ENCODE peak calls at places on chromosomes 3 and 15, in four cellular contexts. Q, Y, V and X are unnamed samples.

GRCh38 chr15:89814112-89814742 is 425 bp downstream of the ANPEP start:
- DNase-seq in Y (peak), V (no peak), Q (no peak), X (no peak)

GRCh38 chr3:47523310-47524073 is 10.0 kb upstream of the ELP6 start:
- DNase-seq in Y (no peak), Q (no peak), V (no peak), X (no peak)

GRCh38 chr15:45812200-45812599 is 177.4 kb downstream of the SQOR start:
- DNase-seq in V (no peak), Y (no peak), Q (no peak), X (no peak)

GRCh38 chr15:44101944-44102343 is 93.1 kb downstream of the FRMD5 start:
- DNase-seq in Q (no peak), V (peak), Y (no peak), X (no peak)

GRCh38 chr3:76679510-76679909 is 360.4 kb upstream of the ROBO2 start:
- DNase-seq in Q (no peak), V (peak), Y (no peak), X (no peak)

GRCh38 chr15:89556413-89557262 is 18.6 kb upstream of the TICRR start:
- DNase-seq in Y (peak), V (peak), Q (peak), X (peak)

GRCh38 chr3:45647148-45647619 is 42.0 kb upstream of the SACM1L start:
- DNase-seq in Q (no peak), Y (no peak), V (peak), X (no peak)

GRCh38 chr15:95624616-95625361 is 705.7 kb upstream of the NR2F2 start:
- DNase-seq in V (no peak), Q (no peak), Y (no peak), X (no peak)

GRCh38 chr3:145557405-145557804 is 603.6 kb downstream of the PLOD2 start:
- DNase-seq in Q (no peak), V (no peak), Y (no peak), X (no peak)

GRCh38 chr15:91114301-91114700 is 14.2 kb downstream of the SV2B start:
- DNase-seq in V (no peak), Y (no peak), Q (no peak), X (no peak)

GRCh38 chr3:30659270-30660127 is 53.1 kb downstream of the TGFBR2 start:
- DNase-seq in Q (no peak), Y (no peak), V (peak), X (no peak)

GRCh38 chr15:31347067-31347975 is 20.7 kb downstream of the KLF13 start:
- DNase-seq in Q (no peak), V (no peak), Y (no peak), X (no peak)

GRCh38 chr3:58693929-58694850 is 27.6 kb upstream of the FAM3D start:
- DNase-seq in Q (no peak), Y (no peak), V (no peak), X (no peak)

GRCh38 chr3:125232394-125232793 is 19.8 kb upstream of the SLC12A8 start:
- DNase-seq in Y (no peak), V (no peak), Q (no peak), X (no peak)

GRCh38 chr15:85367741-85368140 is 12.7 kb upstream of the AKAP13 start:
- DNase-seq in Q (no peak), Y (no peak), V (no peak), X (no peak)

GRCh38 chr3:42115223-42115622 is 24.1 kb downstream of the TRAK1 start:
- DNase-seq in V (peak), Y (no peak), Q (no peak), X (no peak)

GRCh38 chr15:58839485-58839884 is 68.4 kb downstream of the MINDY2 start:
- DNase-seq in Y (no peak), V (peak), Q (peak), X (no peak)

GRCh38 chr3:65473746-65474145 is 565.0 kb downstream of the MAGI1 start:
- DNase-seq in V (no peak), Q (no peak), Y (no peak), X (no peak)

GRCh38 chr3:38109580-38110313 is 27.2 kb downstream of the ACAA1 start:
- DNase-seq in Y (no peak), V (no peak), Q (no peak), X (no peak)

GRCh38 chr3:147007736-147008245 is 398.6 kb downstream of the ZIC4 start:
- DNase-seq in V (no peak), Q (no peak), Y (no peak), X (no peak)

GRCh38 chr3:147000274-147000673 is 395.1 kb upstream of the PLSCR5 start:
- DNase-seq in Q (no peak), Y (no peak), V (no peak), X (no peak)

GRCh38 chr3:147008458-147008857 is 397.9 kb downstream of the ZIC4 start:
- DNase-seq in V (no peak), Y (no peak), Q (no peak), X (no peak)

GRCh38 chr3:147002721-147003120 is 397.6 kb upstream of the PLSCR5 start:
- DNase-seq in Q (no peak), Y (no peak), V (no peak), X (no peak)
- TF ChIP-seq FOXJ3 in Q (no peak), Y (no peak), V (no peak), X (no peak)

GRCh38 chr3:56772926-56773587 is 28.7 kb downstream of the ARHGEF3 start:
- DNase-seq in Y (no peak), Q (no peak), V (no peak), X (no peak)
- TF ChIP-seq FOXJ3 in Y (no peak), Q (no peak), V (no peak), X (no peak)

GRCh38 chr3:9028134-9028533 is 64.9 kb upstream of the RAD18 start:
- DNase-seq in Q (no peak), Y (peak), V (no peak), X (no peak)
- TF ChIP-seq FOXJ3 in Q (no peak), Y (no peak), V (no peak), X (no peak)

GRCh38 chr3:189324538-189325138 is 152.9 kb downstream of the TPRG1 start:
- DNase-seq in Q (no peak), V (peak), Y (no peak), X (no peak)

GRCh38 chr3:189334064-189334920 is 162.5 kb downstream of the TPRG1 start:
- DNase-seq in Y (no peak), V (no peak), Q (no peak), X (no peak)

GRCh38 chr3:189331002-189331418 is 159.2 kb downstream of the TPRG1 start:
- DNase-seq in Y (no peak), Q (no peak), V (no peak), X (no peak)

GRCh38 chr3:189325454-189325853 is 153.7 kb downstream of the TPRG1 start:
- DNase-seq in Q (no peak), Y (no peak), V (no peak), X (no peak)

DNA sequence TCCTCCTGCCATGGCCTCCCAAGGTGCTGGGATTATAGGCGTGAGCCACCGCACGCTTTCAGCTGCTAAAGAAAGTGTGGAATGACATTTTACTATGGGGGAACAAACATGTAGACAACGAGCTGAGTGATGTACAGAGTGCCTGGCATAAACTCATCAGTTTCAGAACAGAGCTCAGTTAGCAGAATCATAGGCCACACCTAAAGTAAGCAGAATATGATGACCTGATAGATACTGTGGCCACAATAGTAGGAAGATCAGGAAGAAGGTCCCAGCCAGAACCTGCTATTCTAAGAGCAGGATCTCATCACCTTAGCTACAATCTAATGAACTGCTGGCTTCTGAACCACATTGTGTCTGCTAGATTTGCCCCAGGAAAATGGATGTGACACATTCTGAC is 158.3 kb downstream of the TPRG1 start:
- DNase-seq in V (no peak), Y (no peak), Q (no peak), X (no peak)
- TF ChIP-seq FOXJ3 in V (no peak), Y (no peak), Q (no peak), X (no peak)

GRCh38 chr3:140974900-140975299 is 33.3 kb downstream of the SLC25A36 start:
- DNase-seq in V (no peak), Q (no peak), Y (no peak), X (no peak)
- TF ChIP-seq FOXJ3 in V (no peak), Q (no peak), Y (no peak), X (no peak)